ENCODE peak calls at places on chromosomes 6 and 20, in eight cellular contexts. C is NCI-H2227 treated with DMSO at 0.1 percent for 48 hours; J is T-helper 2 cell treated with Interferon-gamma antibody and Interleukin-4, amounts not matched to agents 5 μg/mL and 100 μg/mL, for 36 hours; U is putamen; M is H4; N is ecto neural progenitor cell; Q is fibroblast of the aortic adventitia; E is fibroblast of pulmonary artery. O is an unnamed sample.

GRCh38 chr6:93792751-93793150 is 373.4 kb upstream of the EPHA7 start:
- DNase-seq in E (peak), N (no peak), U (no peak), C (no peak), Q (peak), M (peak), J (no peak), O (no peak)

GRCh38 chr6:37783025-37783825 is 36.3 kb upstream of the ZFAND3 start:
- DNase-seq in C (peak), M (no peak), J (no peak), U (peak), Q (peak), N (peak), E (no peak), O (peak)

GRCh38 chr20:32820000-32820697 is 395 bp downstream of the MAPRE1 start:
- DNase-seq in U (no peak), M (peak), C (peak), Q (peak), N (peak), E (peak), J (no peak), O (peak)

GRCh38 chr6:140537834-140538680 is 1163.6 kb upstream of the CITED2 start:
- DNase-seq in E (peak), M (peak), C (no peak), U (no peak), J (no peak), Q (peak), N (peak), O (peak)

GRCh38 chr20:32480361-32481199 is 104.6 kb downstream of the NOL4L start:
- DNase-seq in M (no peak), Q (no peak), E (no peak), C (no peak), U (no peak), N (peak), J (no peak), O (no peak)

GRCh38 chr6:12245360-12245759 is 44.8 kb upstream of the EDN1 start:
- DNase-seq in J (no peak), N (no peak), C (no peak), Q (no peak), U (no peak), M (no peak), E (no peak), O (no peak)

GRCh38 chr20:62558779-62559178 is 83.0 kb upstream of the GATA5 start:
- DNase-seq in U (no peak), E (no peak), Q (no peak), M (no peak), C (no peak), J (no peak), N (no peak), O (no peak)

GRCh38 chr6:95923518-95923917 is 92.3 kb upstream of the FUT9 start:
- DNase-seq in U (no peak), M (no peak), Q (no peak), J (no peak), C (no peak), N (no peak), E (no peak), O (no peak)

GRCh38 chr6:109740787-109741186 is 49.7 kb downstream of the FIG4 start:
- DNase-seq in U (no peak), J (no peak), E (no peak), Q (no peak), C (no peak), N (no peak), M (no peak), O (no peak)

GRCh38 chr6:107116328-107116892 is 1.1 kb upstream of the BEND3 start:
- DNase-seq in Q (no peak), U (no peak), J (no peak), M (no peak), E (no peak), N (peak), C (peak), O (no peak)

GRCh38 chr6:167756594-167756993 is 70.1 kb upstream of the AFDN start:
- DNase-seq in M (no peak), C (peak), J (no peak), U (no peak), Q (no peak), E (no peak), N (no peak), O (no peak)

GRCh38 chr6:80991316-80991715 is 761.2 kb downstream of the TENT5A start:
- DNase-seq in C (no peak), J (no peak), M (no peak), E (no peak), Q (no peak), N (no peak), U (no peak), O (no peak)

GRCh38 chr6:158142789-158143188 is 25.3 kb downstream of the SERAC1 start:
- DNase-seq in J (no peak), U (no peak), N (no peak), E (peak), Q (peak), M (no peak), C (no peak), O (no peak)

GRCh38 chr6:79719248-79719975 is 88.3 kb downstream of the SH3BGRL2 start:
- DNase-seq in J (no peak), E (peak), M (peak), N (no peak), Q (peak), U (no peak), C (no peak), O (no peak)

GRCh38 chr20:34808583-34808982 is 16.9 kb downstream of the NCOA6 start:
- DNase-seq in N (no peak), M (no peak), C (no peak), E (no peak), J (no peak), Q (no peak), U (no peak), O (no peak)

GRCh38 chr6:5078121-5078695 is 6.9 kb upstream of the PPP1R3G start:
- DNase-seq in U (no peak), M (no peak), J (no peak), Q (no peak), E (no peak), N (no peak), C (no peak), O (no peak)

GRCh38 chr6:141026504-141026903 is 1106.2 kb upstream of the GJE1 start:
- DNase-seq in E (no peak), N (no peak), Q (no peak), J (no peak), U (no peak), C (no peak), M (no peak), O (no peak)

GRCh38 chr6:33744895-33745546 is 1.7 kb downstream of the IP6K3 start:
- DNase-seq in M (no peak), J (no peak), E (no peak), N (no peak), Q (no peak), C (no peak), U (no peak), O (no peak)

GRCh38 chr6:41531591-41532582 is 14.3 kb upstream of the FOXP4 start:
- DNase-seq in M (peak), Q (peak), C (no peak), N (no peak), J (peak), U (no peak), E (peak), O (no peak)

GRCh38 chr6:81772741-81773140 is 20.3 kb upstream of the TENT5A start:
- DNase-seq in C (no peak), J (peak), Q (no peak), N (no peak), E (no peak), M (no peak), U (no peak), O (no peak)

GRCh38 chr20:17570347-17571152 is 675 bp downstream of the DSTN start:
- DNase-seq in U (peak), M (peak), J (peak), C (peak), Q (peak), E (peak), N (peak), O (peak)

GRCh38 chr6:157579467-157580031 is 198.6 kb downstream of the ZDHHC14 start:
- DNase-seq in N (no peak), U (no peak), Q (no peak), E (peak), M (peak), C (no peak), J (no peak), O (no peak)

GRCh38 chr6:90219168-90219985 is 77.3 kb downstream of the BACH2 start:
- DNase-seq in N (peak), C (peak), E (peak), U (peak), Q (peak), J (no peak), M (peak), O (peak)

GRCh38 chr6:31972709-31973350 is 892 bp upstream of the DXO start:
- DNase-seq in J (no peak), U (no peak), N (no peak), Q (peak), M (no peak), C (no peak), E (peak), O (no peak)

GRCh38 chr6:38477680-38478260 is 162.0 kb downstream of the BTBD9 start:
- DNase-seq in J (no peak), N (no peak), M (no peak), E (no peak), U (no peak), C (no peak), Q (no peak), O (no peak)

GRCh38 chr20:13824459-13824858 is 39.6 kb downstream of the NDUFAF5 start:
- DNase-seq in Q (no peak), J (no peak), U (no peak), M (no peak), N (no peak), C (no peak), E (no peak), O (no peak)

GRCh38 chr20:45173531-45173930 is 1.2 kb upstream of the PI3 start:
- DNase-seq in M (no peak), Q (no peak), J (no peak), C (no peak), N (no peak), E (no peak), U (no peak), O (no peak)

GRCh38 chr6:99602519-99603420 is 3.9 kb upstream of the PRDM13 start:
- DNase-seq in Q (no peak), M (no peak), E (no peak), C (no peak), N (peak), J (no peak), U (no peak), O (no peak)

GRCh38 chr20:19888269-19888669 is 128.9 kb upstream of the NAA20 start:
- DNase-seq in J (no peak), N (no peak), C (no peak), U (peak), M (no peak), E (peak), Q (no peak), O (peak)

GRCh38 chr6:163965426-163966348 is 551.2 kb downstream of the QKI start:
- DNase-seq in N (no peak), C (no peak), M (no peak), Q (no peak), J (no peak), E (no peak), U (no peak), O (no peak)

O was measured in globus pallidus.